ENCODE peak calls at places on chromosome 12, in ten cellular contexts. D is heart left ventricle, B is tibial nerve, Z is lower leg skin, G is stomach, O is HCT116, Q is endothelial cell of umbilical vein, J is adrenal gland, F is ovary, K is A549. U is an unnamed sample.
A peak's percentile ranks its signal among the peaks of the same experiment; 100 is the strongest.

GRCh38 chr12:132211811-132212210 is 67.6 kb downstream of the NOC4L start:
- DNase-seq in D (no peak), F (no peak), Z (no peak), K (no peak), J (no peak), O (no peak), G (no peak), B (no peak), Q (no peak), U (no peak)

GRCh38 chr12:110001596-110001995 is 2.4 kb downstream of the ANKRD13A start:
- DNase-seq in Z (no peak), Q (no peak), B (no peak), O (no peak), F (no peak), D (no peak), J (no peak), G (no peak), K (no peak), U (no peak)

GRCh38 chr12:15118946-15119345 is 102.3 kb downstream of the RERG start:
- DNase-seq in O (no peak), Z (no peak), Q (no peak), K (no peak), G (no peak), B (no peak), J (no peak), F (no peak), D (no peak), U (no peak)

GRCh38 chr12:132190834-132191500 is 46.7 kb downstream of the NOC4L start:
- DNase-seq in G (no peak), J (no peak), Z (no peak), Q (no peak), D (no peak), O (no peak), B (no peak), K (no peak), F (no peak), U (no peak)

GRCh38 chr12:113259499-113259953 is 38.3 kb downstream of the TPCN1 start:
- DNase-seq in F (peak; percentile 83), J (peak; percentile 88), G (peak; percentile 44), D (peak; percentile 88), Z (peak; percentile 97), K (no peak), B (peak; percentile 83), Q (peak; percentile 26), O (no peak), U (peak; percentile 18)

GRCh38 chr12:62135553-62136200 is 124.5 kb upstream of the USP15 start:
- DNase-seq in G (no peak), K (no peak), Q (no peak), Z (no peak), J (no peak), F (no peak), B (no peak), O (no peak), D (no peak), U (no peak)

GRCh38 chr12:6285063-6285477 is 25.4 kb upstream of the PLEKHG6 start:
- DNase-seq in Q (peak; percentile 76), D (no peak), F (peak; percentile 69), Z (no peak), G (peak; percentile 69), J (peak; percentile 75), K (peak; percentile 95), B (peak; percentile 68), O (no peak), U (peak; percentile 82)

GRCh38 chr12:113242560-113242959 is 21.3 kb downstream of the TPCN1 start:
- DNase-seq in Q (no peak), Z (no peak), G (no peak), D (no peak), J (no peak), O (no peak), F (no peak), B (no peak), K (no peak), U (no peak)

GRCh38 chr12:96471368-96472040 is 17.9 kb upstream of the CFAP54 start:
- DNase-seq in Q (peak; percentile 14), D (no peak), O (no peak), F (no peak), Z (no peak), G (no peak), K (no peak), B (no peak), J (no peak), U (no peak)

GRCh38 chr12:19402743-19403400 is 36.4 kb upstream of the AEBP2 start:
- DNase-seq in Z (no peak), K (no peak), O (no peak), B (no peak), G (peak; percentile 28), D (peak; percentile 72), F (no peak), Q (peak; percentile 67), J (no peak), U (no peak)

GRCh38 chr12:81257952-81258551 is 180.2 kb downstream of the ACSS3 start:
- DNase-seq in F (no peak), D (no peak), G (no peak), J (no peak), K (no peak), Q (peak; percentile 66), Z (no peak), B (peak; percentile 19), O (peak; percentile 28), U (peak; percentile 8)

GRCh38 chr12:97151481-97151880 is 244.4 kb downstream of the NEDD1 start:
- DNase-seq in J (peak; percentile 21), Q (no peak), G (no peak), K (no peak), O (no peak), D (no peak), Z (no peak), B (no peak), F (no peak), U (no peak)

GRCh38 chr12:67279637-67280036 is 10.5 kb downstream of the CAND1 start:
- DNase-seq in O (no peak), D (no peak), Q (no peak), J (no peak), Z (no peak), F (no peak), G (no peak), B (no peak), K (no peak), U (no peak)

GRCh38 chr12:57751432-57751787 is 700 bp downstream of the CDK4 start:
- DNase-seq in K (no peak), Q (no peak), F (no peak), J (no peak), D (no peak), Z (peak; percentile 86), O (no peak), B (no peak), G (no peak), U (no peak)

GRCh38 chr12:57752668-57753000 is 524 bp upstream of the CDK4 start:
- DNase-seq in Z (no peak), K (no peak), Q (no peak), O (no peak), D (no peak), B (no peak), J (no peak), G (no peak), F (no peak), U (no peak)

GRCh38 chr12:57753938-57754337 is 965 bp upstream of the MARCHF9 start:
- DNase-seq in D (no peak), F (no peak), B (no peak), O (no peak), Z (no peak), Q (no peak), G (no peak), J (no peak), K (no peak), U (peak; percentile 64)

GRCh38 chr12:57750561-57751431 is 1.3 kb downstream of the CDK4 start:
- DNase-seq in J (no peak), O (no peak), K (no peak), F (no peak), Q (no peak), B (no peak), Z (peak; percentile 76), D (no peak), G (no peak), U (no peak)

GRCh38 chr12:57751788-57752667 is at the start of gene CDK4:
- DNase-seq in B (peak; percentile 98), D (peak; percentile 100), Q (peak; percentile 100), Z (peak; percentile 100), O (peak; percentile 99), F (peak; percentile 99), G (peak; percentile 98), K (peak; percentile 96), J (peak; percentile 100), U (peak; percentile 100)
- TF ChIP-seq POLR2A in B (peak; percentile 86), D (no peak), Q (peak; percentile 84), Z (no peak), O (peak; percentile 50), F (peak; percentile 78), G (no peak), K (peak; percentile 67), J (peak; percentile 93), U (peak; percentile 88)

GRCh38 chr12:102119674-102120563 is at the start of the genes NUP37 and PARPBP:
- DNase-seq in O (peak; percentile 86), K (peak; percentile 84), G (peak; percentile 90), Z (peak; percentile 97), Q (peak; percentile 93), B (peak; percentile 81), J (peak; percentile 88), F (peak; percentile 89), D (peak; percentile 90), U (peak; percentile 95)
- TF ChIP-seq POLR2A in O (peak; percentile 70), K (peak; percentile 86), G (no peak), Z (no peak), Q (peak; percentile 91), B (peak; percentile 56), J (peak; percentile 61), F (peak; percentile 49), D (no peak), U (peak; percentile 97)

GRCh38 chr12:39541471-39541870 is 78.1 kb downstream of the ABCD2 start:
- DNase-seq in B (no peak), K (no peak), J (no peak), O (no peak), D (no peak), G (no peak), F (no peak), Q (no peak), Z (no peak), U (no peak)

GRCh38 chr12:39533951-39534350 is 85.7 kb downstream of the ABCD2 start:
- DNase-seq in F (no peak), B (no peak), Q (no peak), O (no peak), K (no peak), D (no peak), Z (no peak), J (no peak), G (no peak), U (no peak)

DNA sequence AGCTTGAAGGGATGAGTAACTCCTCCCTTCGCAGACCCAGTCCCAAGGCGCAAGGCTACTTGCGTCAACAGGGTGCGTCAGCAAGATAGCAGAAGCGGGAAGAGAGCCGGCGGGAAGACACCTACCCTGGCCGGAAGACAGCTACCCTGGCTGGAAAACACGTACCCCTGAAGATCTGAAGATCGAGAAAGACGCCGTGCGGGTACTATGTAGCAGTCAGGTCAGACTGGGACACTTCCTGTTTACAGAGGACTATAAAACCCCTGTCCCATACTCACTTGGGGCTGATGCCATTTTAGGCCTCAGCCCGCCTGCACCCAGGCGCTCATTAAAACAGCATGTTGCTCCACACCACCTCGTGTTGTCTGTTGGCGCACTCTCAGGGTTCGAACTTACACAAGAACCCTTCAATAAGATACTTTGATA is 80.9 kb downstream of the ABCD2 start:
- DNase-seq in J (no peak), F (no peak), Z (no peak), D (no peak), G (no peak), K (no peak), B (no peak), Q (no peak), O (no peak), U (no peak)
- TF ChIP-seq POLR2A in J (no peak), F (no peak), Z (no peak), D (no peak), G (no peak), K (no peak), B (no peak), Q (no peak), O (no peak), U (no peak)

GRCh38 chr12:51244269-51244668 is 5.6 kb downstream of the DAZAP2 start:
- DNase-seq in K (no peak), G (no peak), D (no peak), F (no peak), Z (no peak), Q (no peak), B (no peak), O (no peak), J (no peak), U (no peak)
- TF ChIP-seq POLR2A in K (no peak), G (no peak), D (no peak), F (no peak), Z (no peak), Q (no peak), B (no peak), O (no peak), J (no peak), U (peak; percentile 23)

U was measured in erythroblast.